ENCODE peak calls at places on chromosome 3, in seven cellular contexts. G is osteoblast, O is cardiac muscle cell, W is PC-3, B is H7, X is breast epithelium, Y is fibroblast of the aortic adventitia. N is an unnamed sample.

GRCh38 chr3:194971009-194971408 is 285.3 kb downstream of the FAM43A start:
- DNase-seq in G (no peak), O (no peak), W (no peak), B (no peak), X (peak), Y (no peak), N (no peak)

GRCh38 chr3:38647217-38647970 is 2.1 kb downstream of the SCN5A start:
- DNase-seq in G (peak), O (no peak), W (no peak), B (no peak), X (no peak), Y (no peak), N (no peak)

GRCh38 chr3:155018621-155019330 is 61.3 kb upstream of the MME start:
- DNase-seq in G (no peak), O (no peak), W (no peak), B (no peak), X (no peak), Y (no peak), N (no peak)

GRCh38 chr3:108001457-108001856 is 89.4 kb downstream of the CD47 start:
- DNase-seq in G (no peak), O (no peak), W (peak), B (no peak), X (no peak), Y (no peak), N (no peak)

GRCh38 chr3:156525808-156526207 is 29.1 kb downstream of the SSR3 start:
- DNase-seq in G (no peak), O (no peak), W (peak), B (no peak), X (no peak), Y (no peak), N (no peak)

GRCh38 chr3:42745776-42746454 is 27.1 kb downstream of the CCDC13 start:
- DNase-seq in G (no peak), O (no peak), W (peak), B (no peak), X (peak), Y (no peak), N (peak)

GRCh38 chr3:82087958-82088357 is 326.5 kb upstream of the GBE1 start:
- DNase-seq in G (peak), O (no peak), W (peak), B (no peak), X (no peak), Y (peak), N (peak)

GRCh38 chr3:189714991-189715961 is 84.1 kb downstream of the TP63 start:
- DNase-seq in G (no peak), O (no peak), W (peak), B (no peak), X (no peak), Y (peak), N (peak)

GRCh38 chr3:126484662-126485061 is 9.0 kb upstream of the ZXDC start:
- DNase-seq in G (no peak), O (no peak), W (no peak), B (peak), X (no peak), Y (no peak), N (no peak)

GRCh38 chr3:65577875-65578274 is 460.8 kb downstream of the MAGI1 start:
- DNase-seq in G (no peak), O (no peak), W (no peak), B (no peak), X (no peak), Y (peak), N (no peak)

GRCh38 chr3:38564631-38565338 is 68.6 kb downstream of the EXOG start:
- DNase-seq in G (no peak), O (no peak), W (no peak), B (no peak), X (no peak), Y (no peak), N (no peak)

GRCh38 chr3:45692866-45693265 is 3.7 kb downstream of the SACM1L start:
- DNase-seq in G (no peak), O (no peak), W (no peak), B (no peak), X (no peak), Y (no peak), N (no peak)

GRCh38 chr3:196016485-196016884 is 65.4 kb downstream of the TFRC start:
- DNase-seq in G (peak), O (no peak), W (peak), B (no peak), X (no peak), Y (peak), N (peak)

GRCh38 chr3:62566022-62566557 is 192.7 kb upstream of the FEZF2 start:
- DNase-seq in G (no peak), O (no peak), W (no peak), B (no peak), X (no peak), Y (no peak), N (no peak)

GRCh38 chr3:86923071-86923476 is 67.9 kb downstream of the VGLL3 start:
- DNase-seq in G (peak), O (no peak), W (peak), B (no peak), X (no peak), Y (peak), N (peak)

GRCh38 chr3:178476886-178477285 is 59.4 kb upstream of the KCNMB2 start:
- DNase-seq in G (no peak), O (no peak), W (no peak), B (no peak), X (no peak), Y (no peak), N (no peak)
- H3K4me3 ChIP-seq in G (no peak), O (no peak), W (no peak), B (no peak), X (no peak), Y (no peak), N (no peak)

GRCh38 chr3:47419083-47420043 is 38.5 kb downstream of the PTPN23 start:
- DNase-seq in G (peak), O (no peak), W (no peak), B (peak), X (no peak), Y (no peak), N (no peak)
- H3K4me3 ChIP-seq in G (no peak), O (no peak), W (no peak), B (no peak), X (no peak), Y (no peak), N (no peak)

DNA sequence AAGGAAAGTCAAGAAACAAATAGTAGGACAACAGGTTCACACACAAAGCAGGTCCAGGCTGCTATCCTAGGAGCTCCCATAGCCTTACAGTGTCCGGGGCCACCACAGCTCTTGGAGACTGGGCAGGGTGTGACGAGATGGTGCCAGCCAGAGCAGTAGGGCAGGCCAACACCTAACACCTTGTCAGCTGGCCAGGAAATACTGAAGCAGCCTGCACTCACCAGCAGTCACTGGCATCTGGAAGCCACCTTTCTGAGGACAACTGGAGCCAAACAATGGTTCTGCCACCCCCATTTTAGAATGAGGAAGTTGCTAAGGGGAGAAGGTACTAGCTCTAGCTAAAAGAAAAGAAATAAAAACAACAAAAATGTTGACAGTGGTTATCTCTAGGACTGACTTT is 47.2 kb downstream of the CCDC12 start:
- DNase-seq in G (no peak), O (no peak), W (no peak), B (no peak), X (peak), Y (no peak), N (no peak)
- H3K4me3 ChIP-seq in G (no peak), O (no peak), W (no peak), B (no peak), X (no peak), Y (no peak), N (no peak)

DNA sequence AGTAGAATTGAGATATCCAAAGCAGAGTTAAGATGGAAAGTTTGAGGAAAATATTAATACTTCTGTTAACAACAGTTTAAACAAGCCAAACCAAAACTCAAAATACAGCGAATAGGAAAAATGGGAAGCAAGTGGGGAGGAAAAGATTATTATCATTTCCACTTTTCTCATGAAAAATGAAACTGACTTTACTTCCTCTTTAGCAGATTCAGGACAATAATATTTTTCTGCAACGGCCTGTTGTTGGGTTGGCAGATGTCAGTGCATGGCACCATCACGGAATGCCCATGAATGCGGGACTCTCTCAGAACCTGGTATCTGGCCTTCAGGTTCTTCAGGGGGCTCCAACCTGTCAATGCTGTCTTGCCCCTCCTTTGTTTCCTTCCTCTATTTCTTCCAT is 11.1 kb downstream of the ANKUB1 start:
- DNase-seq in G (no peak), O (no peak), W (no peak), B (no peak), X (no peak), Y (no peak), N (no peak)
- H3K4me3 ChIP-seq in G (no peak), O (no peak), W (no peak), B (no peak), X (no peak), Y (no peak), N (no peak)

DNA sequence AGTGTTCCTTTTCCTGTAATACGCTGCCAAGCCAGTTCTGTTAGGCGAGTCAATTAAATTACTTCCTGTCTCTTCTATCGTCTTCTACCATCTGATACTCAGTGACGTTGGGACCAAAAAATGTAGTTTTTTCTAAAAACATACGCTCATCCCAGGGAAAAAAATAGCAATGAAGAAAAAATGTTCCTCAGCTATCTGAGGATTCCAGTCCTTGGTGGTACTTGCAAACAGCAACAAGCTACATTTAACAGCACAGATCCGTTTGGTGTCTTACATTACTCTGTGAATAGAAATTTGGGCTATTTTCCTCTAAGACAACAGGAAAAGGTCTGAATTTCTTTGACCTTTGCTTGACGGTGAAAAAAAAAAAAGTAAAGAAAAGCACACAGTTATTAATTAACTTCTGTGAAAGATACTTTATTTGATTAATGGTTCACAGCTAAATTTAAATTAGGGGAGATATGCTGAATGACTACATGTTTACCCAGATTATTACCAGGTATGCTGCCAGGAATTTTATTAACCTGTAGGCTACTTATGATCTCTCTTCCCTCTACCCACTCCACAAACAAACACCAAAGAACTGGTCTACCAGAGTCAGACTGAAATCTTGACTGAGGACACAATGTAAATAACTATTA is 254.4 kb upstream of the ZPLD1 start:
- DNase-seq in G (no peak), O (no peak), W (peak), B (no peak), X (no peak), Y (peak), N (peak)
- H3K4me3 ChIP-seq in G (peak), O (no peak), W (peak), B (no peak), X (peak), Y (no peak), N (peak)

DNA sequence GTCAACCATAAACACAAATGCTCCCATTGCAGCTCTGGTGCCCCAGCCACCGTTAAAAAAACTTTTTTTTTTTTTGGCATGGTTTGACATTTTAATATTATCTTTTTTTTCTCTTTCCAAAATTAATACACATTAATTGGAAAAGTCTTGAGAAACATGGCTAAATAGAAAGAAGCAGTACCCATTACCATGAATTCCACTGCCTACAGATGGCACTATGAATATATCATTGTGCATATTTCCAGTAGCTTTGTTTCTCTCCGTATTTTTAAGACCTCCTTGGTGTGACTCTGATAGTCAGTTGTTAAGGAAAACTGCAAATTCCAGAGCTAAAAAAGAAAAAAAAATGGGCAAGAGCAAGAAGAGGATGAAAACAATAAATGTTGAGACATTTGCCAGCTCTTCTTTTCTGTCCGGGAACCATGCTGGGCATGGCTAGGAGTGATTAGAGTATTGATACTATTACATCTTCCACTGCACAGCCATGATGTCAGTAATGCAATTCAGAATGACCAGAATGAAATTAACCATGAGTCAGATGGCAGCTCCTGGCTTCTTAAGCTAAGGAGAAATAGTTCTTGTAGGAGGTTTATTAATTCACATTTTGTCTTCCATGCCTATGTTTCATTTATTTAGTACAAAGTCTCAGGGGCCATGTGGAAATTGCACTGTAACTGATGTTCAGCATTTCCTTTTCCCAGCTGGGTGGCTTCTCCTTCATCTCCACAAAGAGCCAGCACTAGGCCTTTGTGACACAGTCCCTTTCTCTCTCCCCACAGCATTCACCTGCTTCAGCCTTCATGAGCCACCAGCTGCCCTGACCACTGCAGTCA is 31.9 kb downstream of the SLC7A14 start:
- DNase-seq in G (no peak), O (no peak), W (peak), B (no peak), X (no peak), Y (peak), N (no peak)
- H3K4me3 ChIP-seq in G (no peak), O (no peak), W (no peak), B (no peak), X (no peak), Y (no peak), N (no peak)

N was measured in adipocyte.